ENCODE peak calls at places on chromosomes 2 and 18, in seven cellular contexts. One of them, this sample, is unnamed.

GRCh38 chr18:44465337-44465736 is 215.4 kb upstream of the SETBP1 start:
- DNase-seq in cardiac muscle cell: no peak
- DNase-seq in endothelial cell of umbilical vein: no peak
- DNase-seq in fibroblast of lung: peak
- DNase-seq in PC-3: no peak
- DNase-seq in heart right ventricle: no peak
- DNase-seq in prostate gland: no peak
- DNase-seq in this sample: no peak

GRCh38 chr2:9153589-9153988 is 53.0 kb upstream of the ASAP2 start:
- DNase-seq in cardiac muscle cell: no peak
- DNase-seq in endothelial cell of umbilical vein: no peak
- DNase-seq in fibroblast of lung: no peak
- DNase-seq in PC-3: no peak
- DNase-seq in heart right ventricle: no peak
- DNase-seq in prostate gland: no peak
- DNase-seq in this sample: no peak

GRCh38 chr18:61628085-61628484 is 264.7 kb downstream of the RNF152 start:
- DNase-seq in cardiac muscle cell: no peak
- DNase-seq in endothelial cell of umbilical vein: peak
- DNase-seq in fibroblast of lung: no peak
- DNase-seq in PC-3: peak
- DNase-seq in heart right ventricle: no peak
- DNase-seq in prostate gland: no peak
- DNase-seq in this sample: no peak

GRCh38 chr2:145555360-145555759 is 1035.4 kb upstream of the ZEB2 start:
- DNase-seq in cardiac muscle cell: no peak
- DNase-seq in endothelial cell of umbilical vein: no peak
- DNase-seq in fibroblast of lung: no peak
- DNase-seq in PC-3: no peak
- DNase-seq in heart right ventricle: no peak
- DNase-seq in prostate gland: no peak
- DNase-seq in this sample: no peak

GRCh38 chr2:26274058-26274613 is 29.4 kb downstream of the HADHB start:
- DNase-seq in cardiac muscle cell: no peak
- DNase-seq in endothelial cell of umbilical vein: peak
- DNase-seq in fibroblast of lung: peak
- DNase-seq in PC-3: peak
- DNase-seq in heart right ventricle: peak
- DNase-seq in prostate gland: peak
- DNase-seq in this sample: no peak

GRCh38 chr18:8889479-8889878 is 184.1 kb downstream of the MTCL1 start:
- DNase-seq in cardiac muscle cell: no peak
- DNase-seq in endothelial cell of umbilical vein: no peak
- DNase-seq in fibroblast of lung: peak
- DNase-seq in PC-3: no peak
- DNase-seq in heart right ventricle: no peak
- DNase-seq in prostate gland: no peak
- DNase-seq in this sample: no peak

GRCh38 chr2:55888941-55889340 is 34.6 kb downstream of the EFEMP1 start:
- DNase-seq in cardiac muscle cell: no peak
- DNase-seq in endothelial cell of umbilical vein: peak
- DNase-seq in fibroblast of lung: no peak
- DNase-seq in PC-3: peak
- DNase-seq in heart right ventricle: peak
- DNase-seq in prostate gland: no peak
- DNase-seq in this sample: no peak

GRCh38 chr2:85648619-85649018 is 19.4 kb downstream of the SFTPB start:
- DNase-seq in cardiac muscle cell: peak
- DNase-seq in endothelial cell of umbilical vein: peak
- DNase-seq in fibroblast of lung: peak
- DNase-seq in PC-3: peak
- DNase-seq in heart right ventricle: no peak
- DNase-seq in prostate gland: no peak
- DNase-seq in this sample: no peak

GRCh38 chr2:161046876-161047275 is 113.4 kb upstream of the TANK start:
- DNase-seq in cardiac muscle cell: no peak
- DNase-seq in endothelial cell of umbilical vein: no peak
- DNase-seq in fibroblast of lung: no peak
- DNase-seq in PC-3: no peak
- DNase-seq in heart right ventricle: no peak
- DNase-seq in prostate gland: no peak
- DNase-seq in this sample: no peak

GRCh38 chr2:9844036-9844483 is 786 bp downstream of the TAF1B start:
- DNase-seq in cardiac muscle cell: no peak
- DNase-seq in endothelial cell of umbilical vein: no peak
- DNase-seq in fibroblast of lung: peak
- DNase-seq in PC-3: peak
- DNase-seq in heart right ventricle: no peak
- DNase-seq in prostate gland: no peak
- DNase-seq in this sample: no peak

GRCh38 chr2:66490588-66491001 is 55.7 kb downstream of the MEIS1 start:
- DNase-seq in cardiac muscle cell: no peak
- DNase-seq in endothelial cell of umbilical vein: peak
- DNase-seq in fibroblast of lung: peak
- DNase-seq in PC-3: peak
- DNase-seq in heart right ventricle: no peak
- DNase-seq in prostate gland: peak
- DNase-seq in this sample: no peak

GRCh38 chr2:234372506-234372905 is 124.4 kb downstream of the ARL4C start:
- DNase-seq in cardiac muscle cell: no peak
- DNase-seq in endothelial cell of umbilical vein: no peak
- DNase-seq in fibroblast of lung: no peak
- DNase-seq in PC-3: no peak
- DNase-seq in heart right ventricle: no peak
- DNase-seq in prostate gland: no peak
- DNase-seq in this sample: no peak

GRCh38 chr18:51622676-51623075 is 425.2 kb upstream of the MEX3C start:
- DNase-seq in cardiac muscle cell: no peak
- DNase-seq in endothelial cell of umbilical vein: no peak
- DNase-seq in fibroblast of lung: no peak
- DNase-seq in PC-3: no peak
- DNase-seq in heart right ventricle: no peak
- DNase-seq in prostate gland: no peak
- DNase-seq in this sample: no peak

GRCh38 chr2:88016086-88016947 is at the start of gene RNU2-63P:
- DNase-seq in cardiac muscle cell: peak
- DNase-seq in endothelial cell of umbilical vein: peak
- DNase-seq in fibroblast of lung: peak
- DNase-seq in PC-3: peak
- DNase-seq in heart right ventricle: peak
- DNase-seq in prostate gland: peak
- DNase-seq in this sample: peak

GRCh38 chr2:224038049-224038829 is 847 bp downstream of the SERPINE2 start:
- DNase-seq in cardiac muscle cell: peak
- DNase-seq in endothelial cell of umbilical vein: peak
- DNase-seq in fibroblast of lung: peak
- DNase-seq in PC-3: peak
- DNase-seq in heart right ventricle: no peak
- DNase-seq in prostate gland: peak
- DNase-seq in this sample: no peak

GRCh38 chr2:128172191-128172590 is 81.2 kb downstream of the UGGT1 start:
- DNase-seq in cardiac muscle cell: no peak
- DNase-seq in endothelial cell of umbilical vein: no peak
- DNase-seq in fibroblast of lung: peak
- DNase-seq in PC-3: peak
- DNase-seq in heart right ventricle: no peak
- DNase-seq in prostate gland: no peak
- DNase-seq in this sample: no peak

GRCh38 chr2:42828487-42829416 is 36.4 kb upstream of the HAAO start:
- DNase-seq in cardiac muscle cell: peak
- DNase-seq in endothelial cell of umbilical vein: peak
- DNase-seq in fibroblast of lung: peak
- DNase-seq in PC-3: peak
- DNase-seq in heart right ventricle: peak
- DNase-seq in prostate gland: peak
- DNase-seq in this sample: peak

GRCh38 chr2:7706791-7707190 is 789.6 kb downstream of the RNF144A start:
- DNase-seq in cardiac muscle cell: no peak
- DNase-seq in endothelial cell of umbilical vein: no peak
- DNase-seq in fibroblast of lung: no peak
- DNase-seq in PC-3: peak
- DNase-seq in heart right ventricle: no peak
- DNase-seq in prostate gland: no peak
- DNase-seq in this sample: no peak

GRCh38 chr2:43931293-43931692 is 64.5 kb downstream of the LRPPRC start:
- DNase-seq in cardiac muscle cell: no peak
- DNase-seq in endothelial cell of umbilical vein: no peak
- DNase-seq in fibroblast of lung: no peak
- DNase-seq in PC-3: no peak
- DNase-seq in heart right ventricle: no peak
- DNase-seq in prostate gland: no peak
- DNase-seq in this sample: no peak

GRCh38 chr2:219581346-219581745 is 9.2 kb downstream of the INHA start:
- DNase-seq in cardiac muscle cell: no peak
- DNase-seq in endothelial cell of umbilical vein: no peak
- DNase-seq in fibroblast of lung: no peak
- DNase-seq in PC-3: no peak
- DNase-seq in heart right ventricle: no peak
- DNase-seq in prostate gland: no peak
- DNase-seq in this sample: no peak

GRCh38 chr2:40844353-40845277 is 392.7 kb upstream of the SLC8A1 start:
- DNase-seq in cardiac muscle cell: peak
- DNase-seq in endothelial cell of umbilical vein: no peak
- DNase-seq in fibroblast of lung: peak
- DNase-seq in PC-3: peak
- DNase-seq in heart right ventricle: no peak
- DNase-seq in prostate gland: no peak
- DNase-seq in this sample: no peak

GRCh38 chr2:237459741-237460174 is 27.3 kb upstream of the MLPH start:
- DNase-seq in cardiac muscle cell: no peak
- DNase-seq in endothelial cell of umbilical vein: peak
- DNase-seq in fibroblast of lung: peak
- DNase-seq in PC-3: peak
- DNase-seq in heart right ventricle: no peak
- DNase-seq in prostate gland: no peak
- DNase-seq in this sample: no peak

GRCh38 chr18:55320399-55321255 is 267.4 kb downstream of the TCF4 start:
- DNase-seq in cardiac muscle cell: no peak
- DNase-seq in endothelial cell of umbilical vein: peak
- DNase-seq in fibroblast of lung: peak
- DNase-seq in PC-3: no peak
- DNase-seq in heart right ventricle: no peak
- DNase-seq in prostate gland: no peak
- DNase-seq in this sample: no peak

GRCh38 chr2:28638102-28638501 is 113.5 kb upstream of the PPP1CB start:
- DNase-seq in cardiac muscle cell: no peak
- DNase-seq in endothelial cell of umbilical vein: no peak
- DNase-seq in fibroblast of lung: no peak
- DNase-seq in PC-3: no peak
- DNase-seq in heart right ventricle: no peak
- DNase-seq in prostate gland: no peak
- DNase-seq in this sample: no peak

GRCh38 chr2:142933916-142934315 is 56.5 kb downstream of the KYNU start:
- DNase-seq in cardiac muscle cell: no peak
- DNase-seq in endothelial cell of umbilical vein: no peak
- DNase-seq in fibroblast of lung: no peak
- DNase-seq in PC-3: no peak
- DNase-seq in heart right ventricle: no peak
- DNase-seq in prostate gland: no peak
- DNase-seq in this sample: no peak
- H3K27ac ChIP-seq in cardiac muscle cell: no peak
- H3K27ac ChIP-seq in endothelial cell of umbilical vein: no peak
- H3K27ac ChIP-seq in fibroblast of lung: no peak
- H3K27ac ChIP-seq in PC-3: no peak
- H3K27ac ChIP-seq in heart right ventricle: no peak
- H3K27ac ChIP-seq in prostate gland: no peak
- H3K27ac ChIP-seq in this sample: no peak

DNA sequence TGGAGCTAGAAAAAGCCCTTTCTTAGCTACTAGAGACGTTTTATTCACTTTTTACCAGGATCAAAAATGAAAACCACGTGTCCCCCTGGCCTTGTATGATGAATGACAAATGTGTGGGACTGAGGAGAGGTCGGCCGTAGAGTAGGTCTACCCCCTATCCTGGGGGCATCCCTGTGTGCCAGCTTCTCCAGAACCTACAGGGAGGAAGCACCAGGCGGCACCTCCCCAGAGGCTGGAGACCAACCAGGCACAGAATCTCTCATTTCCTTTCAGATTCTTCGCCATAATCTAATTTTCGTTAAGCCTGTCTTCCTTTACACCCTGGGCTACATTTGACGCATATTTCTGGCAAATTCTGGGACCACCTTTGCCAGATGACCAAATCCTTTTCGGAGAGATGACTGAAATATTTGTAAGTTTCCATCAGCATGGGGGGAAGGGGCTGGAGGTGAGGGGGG is 15.9 kb downstream of the TWIST2 start:
- DNase-seq in cardiac muscle cell: no peak
- DNase-seq in endothelial cell of umbilical vein: no peak
- DNase-seq in fibroblast of lung: no peak
- DNase-seq in PC-3: no peak
- DNase-seq in heart right ventricle: no peak
- DNase-seq in prostate gland: no peak
- DNase-seq in this sample: no peak
- H3K27ac ChIP-seq in cardiac muscle cell: no peak
- H3K27ac ChIP-seq in endothelial cell of umbilical vein: peak
- H3K27ac ChIP-seq in fibroblast of lung: peak
- H3K27ac ChIP-seq in PC-3: peak
- H3K27ac ChIP-seq in heart right ventricle: peak
- H3K27ac ChIP-seq in prostate gland: peak
- H3K27ac ChIP-seq in this sample: no peak

GRCh38 chr2:129379411-129379810 is 600.1 kb upstream of the RAB6C start:
- DNase-seq in cardiac muscle cell: no peak
- DNase-seq in endothelial cell of umbilical vein: no peak
- DNase-seq in fibroblast of lung: no peak
- DNase-seq in PC-3: no peak
- DNase-seq in heart right ventricle: no peak
- DNase-seq in prostate gland: no peak
- DNase-seq in this sample: no peak
- H3K27ac ChIP-seq in cardiac muscle cell: no peak
- H3K27ac ChIP-seq in endothelial cell of umbilical vein: no peak
- H3K27ac ChIP-seq in fibroblast of lung: no peak
- H3K27ac ChIP-seq in PC-3: no peak
- H3K27ac ChIP-seq in heart right ventricle: no peak
- H3K27ac ChIP-seq in prostate gland: no peak
- H3K27ac ChIP-seq in this sample: no peak

DNA sequence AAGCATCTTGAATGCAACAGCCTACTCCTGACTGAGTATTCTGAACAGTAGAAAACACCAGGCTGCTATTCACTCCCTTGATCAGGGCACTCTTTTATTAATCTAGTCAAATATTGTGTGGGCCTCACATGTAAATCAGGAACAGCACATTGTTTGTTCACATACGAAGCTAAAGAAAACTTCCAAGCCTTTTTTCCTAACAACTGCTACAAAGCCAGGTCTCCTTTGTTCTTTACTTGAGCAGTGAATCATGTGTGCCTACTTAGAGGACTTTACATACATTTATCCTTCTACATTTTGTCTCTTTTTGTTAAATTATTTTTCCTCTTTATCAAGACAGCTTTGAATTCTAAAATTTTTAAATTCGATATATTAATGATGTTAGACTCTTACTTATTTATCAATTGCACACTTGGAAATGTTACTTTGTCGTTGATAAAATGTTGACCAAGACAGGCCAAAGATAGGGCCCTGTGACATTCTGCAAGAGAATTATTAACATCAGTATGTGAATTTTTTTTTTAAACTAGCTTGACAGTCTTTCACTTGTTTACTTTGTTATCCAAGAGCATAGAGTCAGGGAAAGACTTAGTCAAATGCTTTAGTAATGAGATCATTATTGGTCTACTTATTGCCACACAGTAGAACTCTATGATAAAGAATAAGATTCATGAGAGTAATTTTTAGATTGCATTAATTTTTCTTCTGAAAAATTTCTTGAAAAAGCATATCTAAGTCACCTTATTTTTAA is 13.3 kb downstream of the SPATS2L start:
- DNase-seq in cardiac muscle cell: no peak
- DNase-seq in endothelial cell of umbilical vein: peak
- DNase-seq in fibroblast of lung: peak
- DNase-seq in PC-3: peak
- DNase-seq in heart right ventricle: no peak
- DNase-seq in prostate gland: no peak
- DNase-seq in this sample: no peak
- H3K27ac ChIP-seq in cardiac muscle cell: no peak
- H3K27ac ChIP-seq in endothelial cell of umbilical vein: no peak
- H3K27ac ChIP-seq in fibroblast of lung: peak
- H3K27ac ChIP-seq in PC-3: peak
- H3K27ac ChIP-seq in heart right ventricle: peak
- H3K27ac ChIP-seq in prostate gland: no peak
- H3K27ac ChIP-seq in this sample: no peak

This sample was measured in substantia nigra.